ENCODE peak calls at places on chromosome 22, in eight cellular contexts. I is activated T-cell treated with anti-CD3 and anti-CD28 coated beads, Interleukin-2, amount 50 U/mL, for 1 hour; V is brain pericyte; O is prostate gland; G is epithelial cell of proximal tubule; P is heart right ventricle; M is GM03348; Q is activated naive CD8-positive, alpha-beta T cell treated with anti-CD3 and anti-CD28 coated beads for 36 hours. N is an unnamed sample.

GRCh38 chr22:23533328-23533762 is 46.7 kb downstream of the IGLL1 start:
- DNase-seq in G (no peak), P (no peak), I (peak), M (peak), V (no peak), O (no peak), Q (peak), N (no peak)

GRCh38 chr22:21771631-21771976 is 36.0 kb upstream of the YPEL1 start:
- DNase-seq in Q (no peak), M (no peak), I (no peak), O (no peak), P (no peak), G (no peak), V (no peak), N (no peak)

GRCh38 chr22:38467904-38468760 is at the start of gene KDELR3:
- DNase-seq in V (no peak), I (peak), P (peak), M (peak), O (peak), G (no peak), Q (peak), N (peak)

GRCh38 chr22:20271114-20271994 is 3.2 kb upstream of the RTN4R start:
- DNase-seq in V (no peak), I (no peak), Q (no peak), O (no peak), P (no peak), M (no peak), G (no peak), N (no peak)

GRCh38 chr22:44365832-44366231 is 53.1 kb upstream of the SHISAL1 start:
- DNase-seq in P (no peak), M (no peak), G (no peak), Q (no peak), V (no peak), O (no peak), I (no peak), N (no peak)

GRCh38 chr22:47049078-47049609 is 286.7 kb downstream of the TBC1D22A start:
- DNase-seq in M (no peak), G (no peak), P (peak), V (no peak), O (no peak), I (no peak), Q (no peak), N (no peak)

GRCh38 chr22:17570851-17571631 is 7.7 kb downstream of the SLC25A18 start:
- DNase-seq in I (no peak), O (peak), V (no peak), P (peak), Q (no peak), G (peak), M (peak), N (peak)

GRCh38 chr22:27401321-27401720 is 400.2 kb downstream of the MN1 start:
- DNase-seq in I (no peak), M (peak), O (no peak), P (no peak), V (no peak), Q (no peak), G (no peak), N (no peak)

GRCh38 chr22:28938286-28938833 is 55.0 kb downstream of the ZNRF3 start:
- DNase-seq in I (no peak), V (no peak), G (no peak), P (no peak), M (no peak), Q (no peak), O (no peak), N (no peak)

GRCh38 chr22:20783844-20784723 is 10.2 kb downstream of the SERPIND1 start:
- DNase-seq in M (peak), V (peak), G (no peak), P (no peak), O (peak), I (no peak), Q (peak), N (peak)

GRCh38 chr22:48570912-48571311 is 1256.8 kb downstream of the BRD1 start:
- DNase-seq in I (no peak), Q (no peak), G (no peak), P (no peak), O (no peak), V (no peak), M (no peak), N (no peak)

GRCh38 chr22:49230194-49230577 is 597.5 kb downstream of the BRD1 start:
- DNase-seq in M (no peak), V (no peak), O (peak), G (no peak), P (no peak), Q (no peak), I (no peak), N (no peak)

GRCh38 chr22:21643533-21644357 is 1.6 kb downstream of the SDF2L1 start:
- DNase-seq in P (no peak), Q (no peak), I (no peak), M (no peak), G (no peak), V (no peak), O (no peak), N (no peak)

GRCh38 chr22:27283714-27284113 is 517.8 kb downstream of the MN1 start:
- DNase-seq in M (no peak), Q (no peak), O (no peak), P (no peak), I (no peak), G (no peak), V (no peak), N (no peak)

GRCh38 chr22:20624161-20624616 is 116.8 kb downstream of the MED15 start:
- DNase-seq in M (no peak), V (no peak), I (no peak), G (no peak), Q (peak), P (no peak), O (no peak), N (no peak)

GRCh38 chr22:20138868-20139267 is 7.3 kb downstream of the ZDHHC8 start:
- DNase-seq in G (no peak), M (no peak), P (no peak), O (no peak), Q (no peak), I (no peak), V (no peak), N (no peak)

GRCh38 chr22:20566420-20567260 is 59.2 kb downstream of the MED15 start:
- DNase-seq in M (peak), Q (no peak), I (peak), P (no peak), G (no peak), O (peak), V (no peak), N (peak)

GRCh38 chr22:44520695-44521094 is 22.7 kb upstream of the RTL6 start:
- DNase-seq in I (no peak), G (no peak), V (no peak), P (no peak), O (no peak), M (peak), Q (no peak), N (no peak)

GRCh38 chr22:41512421-41513194 is 31.7 kb downstream of the POLR3H start:
- DNase-seq in M (peak), Q (no peak), G (no peak), I (no peak), V (peak), O (peak), P (no peak), N (peak)

GRCh38 chr22:19800761-19801244 is 40.2 kb downstream of the TBX1 start:
- DNase-seq in Q (no peak), P (peak), M (peak), O (no peak), G (no peak), V (no peak), I (no peak), N (peak)

GRCh38 chr22:20192293-20192971 is 41.6 kb upstream of the CCDC188 start:
- DNase-seq in V (no peak), M (no peak), G (no peak), O (no peak), Q (no peak), P (no peak), I (no peak), N (no peak)

GRCh38 chr22:44684506-44685383 is 17.3 kb upstream of the PRR5 start:
- DNase-seq in P (peak), G (peak), M (peak), V (peak), I (peak), O (peak), Q (peak), N (peak)

GRCh38 chr22:35746946-35747703 is 29.5 kb downstream of the APOL5 start:
- DNase-seq in O (no peak), P (no peak), G (no peak), Q (no peak), I (no peak), M (no peak), V (no peak), N (no peak)

GRCh38 chr22:23122992-23123803 is 18.6 kb downstream of the RSPH14 start:
- DNase-seq in O (no peak), P (no peak), V (no peak), Q (no peak), I (no peak), M (no peak), G (no peak), N (no peak)

GRCh38 chr22:16803255-16803917 is 21.8 kb downstream of the XKR3 start:
- DNase-seq in P (no peak), V (no peak), O (no peak), G (no peak), Q (no peak), M (no peak), I (no peak), N (no peak)

GRCh38 chr22:37898441-37899181 is 7.5 kb upstream of the MICALL1 start:
- DNase-seq in P (no peak), I (no peak), V (no peak), O (peak), Q (no peak), G (no peak), M (no peak), N (peak)

GRCh38 chr22:36252754-36253522 is at the start of gene APOL1:
- DNase-seq in G (no peak), M (peak), Q (peak), V (no peak), I (peak), O (peak), P (no peak), N (peak)